ENCODE peak calls at places on chromosomes 11 and 22, in seven cellular contexts. A is aorta, J is hepatocyte, B is suprapubic skin, U is SJSA1, O is OCI-LY7, T is ovary. D is an unnamed sample.

GRCh38 chr11:57596266-57596885 is 1.1 kb upstream of the SERPING1 start:
- DNase-seq in U (no peak), O (no peak), J (no peak), B (no peak), T (no peak), A (no peak), D (no peak)

GRCh38 chr11:107564877-107565218 is 687 bp downstream of the ALKBH8 start:
- DNase-seq in O (no peak), T (no peak), J (no peak), A (no peak), U (no peak), B (no peak), D (no peak)

GRCh38 chr22:48517039-48518030 is 1310.3 kb downstream of the BRD1 start:
- DNase-seq in T (no peak), B (no peak), A (no peak), O (no peak), J (no peak), U (no peak), D (no peak)

GRCh38 chr22:32407936-32408335 is 4.1 kb downstream of the RTCB start:
- DNase-seq in J (no peak), O (no peak), T (no peak), A (no peak), U (no peak), B (no peak), D (peak; percentile 88)

GRCh38 chr11:111334495-111335123 is 36.3 kb downstream of the POU2AF3 start:
- DNase-seq in T (no peak), A (no peak), B (no peak), J (peak; percentile 74), U (no peak), O (no peak), D (peak; percentile 18)

GRCh38 chr11:117795726-117796455 is 1.1 kb downstream of the DSCAML1 start:
- DNase-seq in A (no peak), U (no peak), O (no peak), J (no peak), B (no peak), T (no peak), D (no peak)

GRCh38 chr22:29820941-29821789 is 16.9 kb downstream of the ASCC2 start:
- DNase-seq in T (no peak), O (no peak), U (peak; percentile 36), B (no peak), A (peak; percentile 87), J (peak; percentile 92), D (peak; percentile 97)

GRCh38 chr22:30866811-30867271 is 101.7 kb downstream of the MORC2 start:
- DNase-seq in A (peak; percentile 62), U (peak; percentile 6), O (peak; percentile 9), B (peak; percentile 50), J (peak; percentile 3), T (peak; percentile 15), D (no peak)

GRCh38 chr22:36395061-36395849 is 7.5 kb upstream of the MYH9 start:
- DNase-seq in B (no peak), T (no peak), O (no peak), J (no peak), U (no peak), A (no peak), D (no peak)

GRCh38 chr11:120667281-120667680 is 155.7 kb downstream of the GRIK4 start:
- DNase-seq in U (no peak), T (peak; percentile 75), B (no peak), J (no peak), A (no peak), O (no peak), D (no peak)

GRCh38 chr11:6655790-6656580 is at the start of gene DCHS1:
- DNase-seq in B (no peak), O (no peak), A (peak; percentile 88), J (peak; percentile 53), T (peak; percentile 58), U (no peak), D (no peak)
- H3K4me3 ChIP-seq in B (peak within 1 kb of the TSS; percentile 54), O (no peak within 1 kb of the TSS), A (peak within 1 kb of the TSS; percentile 66), J (peak within 1 kb of the TSS; percentile 61), T (peak within 1 kb of the TSS; percentile 53), U (peak within 1 kb of the TSS; percentile 41), D (peak within 1 kb of the TSS; percentile 54)

DNA sequence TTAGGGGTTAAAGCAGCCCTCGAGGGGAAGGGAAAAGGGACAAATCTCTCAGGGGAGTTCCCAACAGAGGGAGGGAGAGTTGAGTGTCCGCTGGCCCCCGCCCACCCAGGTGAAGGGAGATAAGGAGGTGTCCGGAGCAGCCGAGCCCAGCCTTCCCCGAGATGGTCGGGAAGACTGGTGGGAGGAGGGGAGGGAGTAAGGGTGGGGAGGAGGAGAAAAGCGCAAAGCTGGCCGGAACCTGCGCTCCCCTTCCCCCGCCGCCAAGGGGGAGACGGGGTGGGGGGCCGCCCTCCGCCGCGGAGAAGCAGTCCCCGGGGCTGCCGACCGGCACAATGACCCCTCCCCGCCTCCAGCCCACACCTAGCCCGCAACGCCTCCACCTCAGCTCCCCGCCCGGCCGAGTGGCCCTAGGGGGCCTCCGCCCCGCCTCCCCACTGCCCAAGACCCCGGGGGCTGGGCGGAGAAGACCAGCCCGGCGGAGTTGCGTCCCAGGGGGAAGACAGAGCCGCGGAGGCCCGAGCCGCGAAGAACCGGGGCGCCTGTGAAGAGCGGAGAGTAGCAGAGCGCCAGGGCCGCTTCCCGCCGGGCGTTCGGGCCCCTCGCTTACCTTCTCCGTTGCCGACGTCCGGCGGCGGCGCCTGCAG is 479 bp downstream of the RSF1 start:
- DNase-seq in B (no peak), U (peak; percentile 24), O (peak; percentile 41), J (peak; percentile 82), T (peak; percentile 72), A (peak; percentile 84), D (peak; percentile 30)
- H3K27ac ChIP-seq in B (peak overlapping the region; percentile 93), U (peak overlapping the region; percentile 58), O (peak overlapping the region; percentile 85), J (peak overlapping the region; percentile 97), T (peak overlapping the region; percentile 86), A (peak overlapping the region; percentile 82), D (peak overlapping the region; percentile 93)

DNA sequence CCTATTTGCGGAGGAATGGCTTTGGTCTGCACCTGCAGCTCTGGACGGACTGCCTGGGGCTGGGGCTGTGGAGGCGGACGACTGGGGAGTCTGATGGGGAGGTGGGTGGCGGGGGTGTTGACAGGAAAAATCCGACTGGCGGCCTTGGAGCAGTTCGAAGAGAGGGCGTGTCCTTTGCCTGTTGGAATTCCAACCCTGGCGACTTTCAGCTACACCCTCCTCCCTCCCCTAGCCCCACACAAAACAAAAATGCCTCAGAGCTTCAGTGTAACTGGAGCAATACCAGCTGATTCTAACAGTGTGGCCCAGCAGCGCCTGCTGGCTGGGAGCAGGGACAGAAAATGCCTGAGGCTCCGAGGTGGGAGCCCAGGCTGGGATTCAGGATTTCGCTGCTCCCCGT is 85.4 kb downstream of the ATXN10 start:
- DNase-seq in O (no peak), J (peak; percentile 39), U (no peak), A (no peak), T (peak; percentile 71), B (no peak), D (no peak)
- H3K4me1 ChIP-seq in O (peaks cover 48% of the 10 kb centered on the region), J (peaks cover 10% of the 10 kb centered on the region), U (peaks cover 11% of the 10 kb centered on the region), A (peaks cover 3% of the 10 kb centered on the region), T (peaks cover 5% of the 10 kb centered on the region), B (peaks cover 20% of the 10 kb centered on the region), D (no peaks in the 10 kb centered on the region)

GRCh38 chr11:126103150-126103549 is 40.5 kb upstream of the CDON start:
- DNase-seq in B (no peak), T (no peak), A (no peak), O (no peak), J (no peak), U (no peak), D (no peak)
- H3K4me3 ChIP-seq in B (no peak overlapping the region), T (no peak overlapping the region), A (no peak overlapping the region), O (no peak overlapping the region), J (no peak overlapping the region), U (no peak overlapping the region), D (no peak overlapping the region)

DNA sequence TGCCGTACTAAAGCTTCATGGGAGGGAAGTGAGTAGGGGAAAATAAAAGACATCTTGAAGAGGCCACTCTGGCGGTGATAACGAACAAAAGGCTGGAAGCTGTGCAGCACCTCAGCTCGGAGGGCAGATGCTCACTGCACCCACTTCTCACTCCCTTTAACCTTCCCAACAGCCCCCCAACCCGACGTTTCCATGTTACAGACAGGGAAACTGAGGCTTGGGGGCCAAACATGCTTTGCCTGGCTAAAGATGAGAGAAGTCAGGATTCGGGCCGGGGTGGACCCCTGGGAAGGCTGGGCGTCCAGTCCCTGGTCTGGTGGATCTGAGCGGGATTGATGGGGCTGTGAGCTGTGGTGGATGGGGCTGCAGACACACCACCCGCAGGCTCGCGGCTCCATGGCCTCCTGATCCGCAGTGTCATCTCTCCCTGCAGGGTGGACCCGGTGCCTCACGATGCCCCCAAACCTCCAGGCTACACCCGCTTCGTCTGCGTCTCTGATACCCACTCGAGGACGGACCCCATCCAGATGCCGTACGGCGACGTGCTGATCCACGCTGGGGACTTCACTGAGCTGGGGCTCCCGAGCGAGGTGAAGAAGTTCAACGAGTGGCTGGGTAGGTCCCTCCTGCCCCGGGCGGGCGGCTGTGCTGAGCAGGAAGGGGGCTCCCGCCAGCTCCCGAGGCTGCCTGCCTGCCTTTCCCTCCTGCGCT is 22.9 kb downstream of the MPPED1 start:
- DNase-seq in O (no peak), A (peak; percentile 70), T (peak; percentile 29), B (no peak), U (no peak), J (no peak), D (no peak)
- H3K27ac ChIP-seq in O (no peak overlapping the region), A (no peak overlapping the region), T (no peak overlapping the region), B (no peak overlapping the region), U (no peak overlapping the region), J (no peak overlapping the region), D (no peak overlapping the region)

GRCh38 chr11:62547691-62548281 is 1.2 kb upstream of the AHNAK start:
- DNase-seq in U (peak; percentile 29), B (no peak), A (no peak), J (peak; percentile 53), O (no peak), T (no peak), D (no peak)
- H3K4me1 ChIP-seq in U (peaks cover 70% of the 10 kb centered on the region), B (peaks cover 72% of the 10 kb centered on the region), A (no peaks in the 10 kb centered on the region), J (peaks cover 61% of the 10 kb centered on the region), O (peaks cover 13% of the 10 kb centered on the region), T (peaks cover 24% of the 10 kb centered on the region), D (peaks cover 12% of the 10 kb centered on the region)

GRCh38 chr11:112346586-112346985 is 85.9 kb upstream of the PLET1 start:
- DNase-seq in T (no peak), B (no peak), U (no peak), A (no peak), J (no peak), O (no peak), D (no peak)
- H3K4me3 ChIP-seq in T (no peak overlapping the region), B (no peak overlapping the region), U (no peak overlapping the region), A (no peak overlapping the region), J (no peak overlapping the region), O (no peak overlapping the region), D (no peak overlapping the region)